ENCODE peak calls at places on chromosomes 3 and 15, in four cellular contexts. L is SK-MEL-5, A is left cardiac atrium, O is NCI-H2171. W is an unnamed sample.

GRCh38 chr3:157832588-157832987 is 273.6 kb downstream of the SHOX2 start:
- DNase-seq in O (no peak), L (no peak), A (no peak), W (no peak)

GRCh38 chr3:129606522-129607390 is at the start of gene PLXND1:
- DNase-seq in A (peak), O (peak), L (peak), W (peak)

GRCh38 chr3:108222813-108223307 is 636 bp upstream of the IFT57 start:
- DNase-seq in O (no peak), A (no peak), L (peak), W (no peak)

GRCh38 chr3:192212335-192212734 is 515.0 kb downstream of the FGF12 start:
- DNase-seq in L (no peak), O (no peak), A (no peak), W (no peak)

GRCh38 chr3:17041009-17041408 is 156.3 kb downstream of the PLCL2 start:
- DNase-seq in L (no peak), A (no peak), O (no peak), W (no peak)

GRCh38 chr3:35965908-35966307 is 326.6 kb downstream of the ARPP21 start:
- DNase-seq in A (no peak), L (peak), O (peak), W (no peak)

GRCh38 chr15:73387507-73388255 is 18.9 kb upstream of the HCN4 start:
- DNase-seq in A (no peak), O (no peak), L (no peak), W (no peak)

GRCh38 chr3:106750092-106750491 is 627.1 kb upstream of the CCDC54 start:
- DNase-seq in O (no peak), L (no peak), A (no peak), W (no peak)

GRCh38 chr15:39969871-39970270 is 36.0 kb downstream of the EIF2AK4 start:
- DNase-seq in O (no peak), A (peak), L (no peak), W (peak)